ENCODE peak calls at places on chromosomes 1 and 21, in six cellular contexts. W is transverse colon, H is ELR, J is dorsolateral prefrontal cortex, U is EL, R is NCI-H1105. O is an unnamed sample.

GRCh38 chr1:192879416-192879815 is 70.6 kb downstream of the RGS2 start:
- DNase-seq in W (no peak), H (peak), J (no peak), U (no peak), R (no peak), O (no peak)

GRCh38 chr21:45390831-45391742 is 13.9 kb upstream of the COL18A1 start:
- DNase-seq in W (no peak), H (no peak), J (no peak), U (no peak), R (no peak), O (no peak)

GRCh38 chr1:56045062-56045461 is 534.3 kb downstream of the PLPP3 start:
- DNase-seq in W (no peak), H (no peak), J (no peak), U (no peak), R (no peak), O (no peak)

GRCh38 chr1:181674617-181675016 is 191.3 kb downstream of the CACNA1E start:
- DNase-seq in W (no peak), H (no peak), J (no peak), U (no peak), R (peak), O (no peak)

GRCh38 chr1:183023601-183024351 is 556 bp downstream of the LAMC1 start:
- DNase-seq in W (peak), H (peak), J (peak), U (peak), R (peak), O (peak)

GRCh38 chr1:160207751-160208150 is 2.6 kb downstream of the PEA15 start:
- DNase-seq in W (no peak), H (no peak), J (no peak), U (no peak), R (no peak), O (no peak)

GRCh38 chr1:242425232-242425631 is 99.3 kb downstream of the PLD5 start:
- DNase-seq in W (no peak), H (peak), J (no peak), U (peak), R (no peak), O (no peak)

GRCh38 chr1:180892272-180892671 is 20.4 kb upstream of the KIAA1614 start:
- DNase-seq in W (no peak), H (no peak), J (no peak), U (no peak), R (no peak), O (no peak)

GRCh38 chr1:42358791-42359190 is 21.8 kb upstream of the RIMKLA start:
- DNase-seq in W (no peak), H (peak), J (no peak), U (no peak), R (no peak), O (no peak)

GRCh38 chr1:169890761-169891538 is 2.7 kb downstream of the SCYL3 start:
- DNase-seq in W (peak), H (no peak), J (no peak), U (no peak), R (no peak), O (no peak)

GRCh38 chr1:248815407-248816034 is 10.2 kb downstream of the SH3BP5L start:
- DNase-seq in W (no peak), H (no peak), J (no peak), U (no peak), R (no peak), O (no peak)

GRCh38 chr21:22679207-22679606 is 1681.0 kb downstream of the NCAM2 start:
- DNase-seq in W (no peak), H (no peak), J (no peak), U (no peak), R (no peak), O (no peak)

GRCh38 chr1:170063109-170063826 is 11.2 kb downstream of the KIFAP3 start:
- DNase-seq in W (no peak), H (peak), J (no peak), U (peak), R (no peak), O (no peak)

GRCh38 chr21:45351526-45352275 is 53.3 kb upstream of the COL18A1 start:
- DNase-seq in W (no peak), H (no peak), J (no peak), U (no peak), R (no peak), O (no peak)

GRCh38 chr1:204834752-204835151 is 35.9 kb upstream of the NFASC start:
- DNase-seq in W (no peak), H (no peak), J (no peak), U (no peak), R (no peak), O (no peak)

GRCh38 chr21:38314534-38314933 is 57.7 kb downstream of the KCNJ15 start:
- DNase-seq in W (no peak), H (no peak), J (no peak), U (no peak), R (no peak), O (no peak)

GRCh38 chr1:12615916-12616708 is 1.9 kb downstream of the DHRS3 start:
- DNase-seq in W (peak), H (peak), J (no peak), U (peak), R (no peak), O (no peak)

GRCh38 chr1:15039017-15039648 is 114.4 kb upstream of the TMEM51 start:
- DNase-seq in W (no peak), H (no peak), J (no peak), U (no peak), R (no peak), O (no peak)

GRCh38 chr1:71081697-71082080 is 854 bp upstream of the ZRANB2 start:
- DNase-seq in W (no peak), H (no peak), J (no peak), U (no peak), R (no peak), O (no peak)

GRCh38 chr1:172286629-172287076 is 133.8 kb upstream of the C1orf105 start:
- DNase-seq in W (no peak), H (peak), J (no peak), U (peak), R (no peak), O (no peak)

GRCh38 chr1:191634801-191635520 is 523.3 kb upstream of the RGS18 start:
- DNase-seq in W (no peak), H (peak), J (no peak), U (peak), R (no peak), O (no peak)

GRCh38 chr1:93980320-93980744 is 71.1 kb upstream of the GCLM start:
- DNase-seq in W (no peak), H (peak), J (no peak), U (no peak), R (no peak), O (peak)

GRCh38 chr1:211788626-211789025 is 41.9 kb downstream of the LPGAT1 start:
- DNase-seq in W (no peak), H (no peak), J (no peak), U (no peak), R (no peak), O (no peak)

GRCh38 chr21:43899307-43900077 is 34.5 kb downstream of the AGPAT3 start:
- DNase-seq in W (no peak), H (no peak), J (no peak), U (no peak), R (no peak), O (no peak)

GRCh38 chr1:119011706-119012105 is 23.6 kb upstream of the TBX15 start:
- DNase-seq in W (no peak), H (no peak), J (no peak), U (no peak), R (no peak), O (no peak)

GRCh38 chr21:15894596-15894995 is 164.8 kb downstream of the USP25 start:
- DNase-seq in W (no peak), H (peak), J (no peak), U (peak), R (no peak), O (no peak)

GRCh38 chr1:100351095-100351884 is 1.0 kb upstream of the CDC14A start:
- DNase-seq in W (peak), H (peak), J (peak), U (peak), R (peak), O (peak)

GRCh38 chr1:40477680-40478057 is 579 bp downstream of the ZFP69 start:
- DNase-seq in W (peak), H (peak), J (no peak), U (peak), R (peak), O (no peak)

GRCh38 chr1:100862591-100862990 is 32.1 kb downstream of the EXTL2 start:
- DNase-seq in W (no peak), H (peak), J (no peak), U (peak), R (no peak), O (no peak)

GRCh38 chr21:36551731-36552457 is 72.0 kb upstream of the CLDN14 start:
- DNase-seq in W (no peak), H (peak), J (no peak), U (peak), R (no peak), O (no peak)

GRCh38 chr1:22137006-22137720 is 5.7 kb downstream of the WNT4 start:
- DNase-seq in W (no peak), H (no peak), J (no peak), U (no peak), R (no peak), O (no peak)

GRCh38 chr21:28089599-28090421 is 902.9 kb downstream of the LTN1 start:
- DNase-seq in W (no peak), H (no peak), J (no peak), U (no peak), R (no peak), O (no peak)

GRCh38 chr1:228802386-228803221 is 67.3 kb downstream of the RHOU start:
- DNase-seq in W (no peak), H (no peak), J (no peak), U (no peak), R (no peak), O (no peak)

O was measured in neuronal stem cell.